ENCODE peak calls at places on chromosomes 2 and 18, in six cellular contexts. I is A549, M is IMR-90, P is SK-N-SH, Q is GM12878, O is K562. J is an unnamed sample.

GRCh38 chr2:133878326-133878725 is 310.1 kb upstream of the NCKAP5 start:
- DNase-seq in I (no peak), M (no peak), P (no peak), Q (no peak), O (no peak), J (no peak)

GRCh38 chr2:159600752-159601151 is 15.6 kb downstream of the BAZ2B start:
- DNase-seq in I (peak; percentile 52), M (peak; percentile 74), P (no peak), Q (no peak), O (peak; percentile 24), J (peak; percentile 29)

GRCh38 chr18:31436825-31437224 is 10.7 kb upstream of the DSG3 start:
- DNase-seq in I (peak; percentile 12), M (no peak), P (no peak), Q (no peak), O (peak; percentile 12), J (peak; percentile 21)

GRCh38 chr2:212385241-212385640 is 153.4 kb downstream of the ERBB4 start:
- DNase-seq in I (no peak), M (no peak), P (no peak), Q (no peak), O (no peak), J (no peak)

GRCh38 chr2:30500699-30501098 is 53.7 kb downstream of the LCLAT1 start:
- DNase-seq in I (no peak), M (no peak), P (no peak), Q (no peak), O (no peak), J (no peak)

GRCh38 chr2:173740639-173741038 is 224.5 kb downstream of the SP3 start:
- DNase-seq in I (no peak), M (no peak), P (no peak), Q (no peak), O (no peak), J (no peak)

GRCh38 chr2:25043241-25043867 is 1.5 kb downstream of the EFR3B start:
- DNase-seq in I (peak; percentile 62), M (peak; percentile 89), P (peak; percentile 48), Q (no peak), O (no peak), J (no peak)

GRCh38 chr2:227219312-227220105 is 55.1 kb downstream of the COL4A3 start:
- DNase-seq in I (peak; percentile 76), M (no peak), P (no peak), Q (no peak), O (no peak), J (no peak)

GRCh38 chr2:54772531-54772930 is 49.1 kb downstream of the EML6 start:
- DNase-seq in I (no peak), M (no peak), P (no peak), Q (no peak), O (no peak), J (no peak)

DNA sequence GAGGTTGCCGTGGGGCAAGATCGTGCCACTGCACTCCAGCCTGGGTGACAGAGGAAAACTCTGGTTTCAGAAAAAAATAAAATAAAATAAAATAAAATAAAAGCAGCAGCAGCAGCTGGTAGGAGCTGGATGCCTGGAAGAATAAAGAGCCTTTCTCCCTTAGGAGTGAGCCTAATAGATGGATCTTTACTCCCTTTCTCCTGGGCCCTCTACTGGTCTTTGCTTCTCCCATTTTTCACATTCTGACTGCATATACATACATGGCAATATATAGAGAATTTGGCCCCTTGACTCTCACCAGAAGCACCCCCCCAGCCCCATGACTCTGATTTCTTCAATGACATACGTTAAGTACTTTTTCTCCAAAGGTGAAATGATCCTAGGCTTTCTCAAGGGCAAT is 9.8 kb upstream of the MALT1 start:
- DNase-seq in I (no peak), M (peak; percentile 38), P (no peak), Q (no peak), O (no peak), J (no peak)
- TF ChIP-seq SMC3 in I (peak; percentile 36), M (peak; percentile 43), P (peak; percentile 17), Q (peak; percentile 24), O (no peak), J (peak; percentile 52)

DNA sequence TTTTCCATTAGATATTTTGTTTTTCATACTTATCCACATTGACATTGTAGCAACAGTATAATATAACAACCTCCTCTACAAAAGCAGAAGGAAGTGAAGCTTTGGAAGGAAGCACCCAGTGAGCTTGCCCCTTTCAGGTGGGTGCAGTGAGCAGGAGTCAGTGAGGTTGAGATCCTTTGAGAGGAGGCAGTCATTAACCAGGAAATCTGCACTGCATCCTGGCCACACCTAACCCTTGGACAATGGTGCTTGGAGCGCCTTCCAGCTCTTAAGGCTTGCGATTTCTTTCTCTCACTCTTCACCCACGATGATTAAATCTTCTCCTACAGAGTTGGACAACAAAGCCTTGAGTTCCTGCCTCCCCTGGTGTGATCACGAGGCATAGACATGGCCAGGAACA is 13.9 kb downstream of the IL37 start:
- DNase-seq in I (peak; percentile 16), M (no peak), P (no peak), Q (no peak), O (no peak), J (no peak)
- TF ChIP-seq SMC3 in I (no peak), M (no peak), P (no peak), Q (no peak), O (no peak), J (no peak)

GRCh38 chr2:191933307-191934105 is 86.6 kb upstream of the CAVIN2 start:
- DNase-seq in I (no peak), M (peak; percentile 85), P (no peak), Q (peak; percentile 40), O (no peak), J (no peak)
- TF ChIP-seq SMC3 in I (no peak), M (no peak), P (no peak), Q (no peak), O (no peak), J (no peak)

DNA sequence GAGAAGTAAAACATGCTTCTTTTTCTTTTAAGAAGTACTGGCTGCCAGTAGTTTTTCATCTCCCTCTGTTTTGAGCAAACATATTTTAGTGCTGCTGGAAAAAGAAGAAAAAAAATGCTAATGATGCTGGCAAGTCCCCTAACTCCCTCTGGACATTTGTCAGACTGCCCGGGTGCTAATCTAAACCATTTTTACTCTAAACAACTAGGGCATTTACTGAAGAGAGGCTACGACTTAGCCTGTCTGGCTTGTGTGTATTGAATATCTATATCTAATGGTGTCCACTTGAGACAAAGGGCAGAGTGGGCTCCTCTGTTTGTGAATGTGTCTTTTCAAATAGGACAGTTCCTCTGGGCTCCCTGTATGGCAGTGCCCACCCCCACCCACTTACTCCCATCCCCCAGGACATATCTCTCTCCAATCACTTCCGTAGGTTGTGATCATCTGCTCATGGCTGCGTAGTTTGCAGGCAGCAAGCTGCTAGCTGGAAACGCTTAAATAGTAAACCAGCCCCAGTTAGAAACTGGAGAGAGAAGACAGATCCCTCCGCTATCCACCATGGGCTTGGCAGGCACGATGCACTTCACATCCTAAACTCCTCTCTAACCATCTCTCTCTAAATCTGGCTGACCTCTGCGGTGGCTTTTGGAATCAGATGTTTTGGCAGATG is 58.4 kb downstream of the DOCK10 start:
- DNase-seq in I (no peak), M (peak; percentile 59), P (peak; percentile 57), Q (no peak), O (no peak), J (no peak)
- TF ChIP-seq SMC3 in I (no peak), M (no peak), P (no peak), Q (no peak), O (no peak), J (no peak)

GRCh38 chr18:76463872-76464271 is 31.2 kb downstream of the ZNF516 start:
- DNase-seq in I (no peak), M (no peak), P (no peak), Q (no peak), O (no peak), J (no peak)

GRCh38 chr18:76464281-76465259 is 30.5 kb downstream of the ZNF516 start:
- DNase-seq in I (no peak), M (no peak), P (no peak), Q (no peak), O (no peak), J (no peak)

GRCh38 chr18:76467371-76468190 is 27.5 kb downstream of the ZNF516 start:
- DNase-seq in I (no peak), M (peak; percentile 40), P (peak; percentile 43), Q (no peak), O (no peak), J (no peak)

GRCh38 chr18:76466410-76466991 is 28.5 kb downstream of the ZNF516 start:
- DNase-seq in I (no peak), M (no peak), P (no peak), Q (no peak), O (no peak), J (no peak)

DNA sequence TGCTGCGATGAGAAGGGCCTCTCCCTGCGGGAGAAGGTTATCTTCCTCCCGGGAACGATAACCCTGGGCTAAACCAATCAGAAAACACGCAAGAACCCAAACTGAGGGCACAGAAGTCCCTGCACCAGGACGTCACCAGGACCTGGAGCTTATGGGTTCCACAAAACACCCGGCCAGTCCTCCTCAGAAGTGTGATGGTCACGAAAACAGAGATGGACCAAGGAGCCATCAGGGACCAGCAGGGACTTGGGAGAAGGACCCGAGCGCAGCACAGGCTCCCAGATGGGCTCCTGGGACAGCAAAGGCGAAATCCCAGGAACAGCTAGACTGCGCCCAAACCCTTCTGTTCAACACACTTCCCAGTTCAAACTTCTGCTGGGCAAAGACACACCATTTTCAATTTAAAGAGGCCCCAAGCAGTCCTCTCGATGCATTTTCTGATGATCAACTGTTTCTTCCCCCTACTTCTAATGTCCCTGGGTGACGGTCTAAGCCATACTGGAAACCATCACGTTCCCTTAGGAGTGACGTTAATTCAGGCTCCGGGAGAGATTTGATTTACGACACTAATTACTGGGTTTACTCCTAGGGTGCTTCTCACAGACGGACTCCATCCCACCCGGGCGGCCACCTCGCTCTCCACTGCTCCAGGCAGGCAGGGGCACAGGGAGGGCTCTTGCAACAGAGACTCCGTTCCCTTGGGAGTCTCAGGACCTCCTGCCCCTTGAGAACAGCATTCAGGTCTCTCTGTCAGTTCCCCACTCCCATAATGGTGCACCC is 29.2 kb downstream of the ZNF516 start:
- DNase-seq in I (no peak), M (no peak), P (no peak), Q (no peak), O (no peak), J (no peak)
- TF ChIP-seq SMC3 in I (no peak), M (no peak), P (no peak), Q (no peak), O (no peak), J (no peak)

GRCh38 chr2:12169721-12170120 is 423.3 kb downstream of the LPIN1 start:
- DNase-seq in I (no peak), M (peak; percentile 90), P (no peak), Q (no peak), O (no peak), J (no peak)
- TF ChIP-seq SMC3 in I (no peak), M (no peak), P (no peak), Q (no peak), O (no peak), J (no peak)

GRCh38 chr2:231605607-231606091 is 13.0 kb downstream of the TEX44 start:
- DNase-seq in I (no peak), M (no peak), P (peak; percentile 33), Q (no peak), O (no peak), J (no peak)

GRCh38 chr2:231604101-231604684 is 11.5 kb downstream of the TEX44 start:
- DNase-seq in I (no peak), M (no peak), P (no peak), Q (no peak), O (peak; percentile 13), J (peak; percentile 36)

GRCh38 chr2:231606941-231607340 is 14.3 kb downstream of the TEX44 start:
- DNase-seq in I (no peak), M (no peak), P (no peak), Q (no peak), O (no peak), J (no peak)

GRCh38 chr2:231602874-231603467 is 10.3 kb downstream of the TEX44 start:
- DNase-seq in I (no peak), M (no peak), P (no peak), Q (no peak), O (no peak), J (no peak)

GRCh38 chr2:231604685-231605606 is 12.3 kb downstream of the TEX44 start:
- DNase-seq in I (peak; percentile 98), M (peak; percentile 95), P (peak; percentile 99), Q (peak; percentile 83), O (peak; percentile 91), J (peak; percentile 92)
- TF ChIP-seq SMC3 in I (no peak), M (no peak), P (no peak), Q (no peak), O (no peak), J (no peak)

J was measured in HepG2.